ENCODE peak calls at places on chromosome 10, in nine cellular contexts. Q is CD8-positive, alpha-beta T cell; L is adrenal gland; R is GM23248; F is ovary; M is MM.1S; Z is uterus; P is lower lobe of right lung; A is right lobe of liver. H is an unnamed sample.
A peak's percentile ranks its signal among the peaks of the same experiment; 100 is the strongest.

GRCh38 chr10:132396495-132397035 is 435 bp upstream of the PWWP2B start:
- DNase-seq in M (peak; percentile 46), R (peak; percentile 80), L (peak; percentile 75), A (peak; percentile 72), F (peak; percentile 74), P (peak; percentile 86), Z (peak; percentile 56), Q (peak; percentile 70), H (peak; percentile 99)

GRCh38 chr10:110852255-110852896 is 19.4 kb upstream of the PDCD4 start:
- DNase-seq in P (no peak), Q (no peak), A (peak; percentile 75), F (no peak), M (peak; percentile 38), L (no peak), Z (peak; percentile 7), R (peak; percentile 34), H (no peak)

GRCh38 chr10:119447823-119448546 is 94.5 kb downstream of the RGS10 start:
- DNase-seq in A (peak; percentile 37), M (no peak), Q (no peak), P (peak; percentile 35), Z (no peak), F (no peak), R (no peak), L (no peak), H (peak; percentile 54)

GRCh38 chr10:5467634-5468255 is 31.6 kb downstream of the CALML5 start:
- DNase-seq in M (no peak), R (no peak), F (no peak), L (no peak), P (no peak), A (no peak), Z (no peak), Q (no peak), H (peak; percentile 58)

GRCh38 chr10:80708808-80709207 is 171.1 kb downstream of the SH2D4B start:
- DNase-seq in F (no peak), R (no peak), P (no peak), Z (no peak), A (no peak), L (no peak), Q (no peak), M (no peak), H (no peak)

GRCh38 chr10:101492205-101492604 is 95.9 kb downstream of the POLL start:
- DNase-seq in P (no peak), L (no peak), R (no peak), F (no peak), Z (no peak), M (no peak), A (no peak), Q (no peak), H (no peak)

GRCh38 chr10:132476146-132477065 is 61.2 kb upstream of the INPP5A start:
- DNase-seq in A (peak; percentile 39), L (no peak), Q (no peak), P (peak; percentile 19), R (no peak), M (no peak), Z (no peak), F (no peak), H (peak; percentile 62)

GRCh38 chr10:122056431-122057094 is 67.6 kb downstream of the TACC2 start:
- DNase-seq in A (no peak), L (no peak), R (peak; percentile 8), F (no peak), P (no peak), M (no peak), Z (no peak), Q (no peak), H (no peak)

GRCh38 chr10:51768886-51769285 is 69.5 kb upstream of the CSTF2T start:
- DNase-seq in R (no peak), A (no peak), L (no peak), M (no peak), Q (no peak), P (no peak), F (no peak), Z (no peak), H (no peak)

GRCh38 chr10:131183546-131184045 is 127.9 kb downstream of the TCERG1L start:
- DNase-seq in Q (no peak), F (no peak), Z (no peak), M (no peak), P (no peak), A (peak; percentile 18), L (peak; percentile 3), R (no peak), H (no peak)

GRCh38 chr10:80471009-80471408 is 16.9 kb downstream of the TSPAN14 start:
- DNase-seq in Z (no peak), R (no peak), A (no peak), P (no peak), F (no peak), M (no peak), L (no peak), Q (peak; percentile 37), H (no peak)

GRCh38 chr10:120794390-120794789 is 56.8 kb upstream of the WDR11 start:
- DNase-seq in L (no peak), F (no peak), R (no peak), A (no peak), Z (no peak), M (no peak), P (no peak), Q (no peak), H (no peak)

GRCh38 chr10:35546824-35547225 is 58.3 kb upstream of the GJD4 start:
- DNase-seq in F (no peak), A (no peak), Z (no peak), P (no peak), M (no peak), L (no peak), R (peak; percentile 85), Q (no peak), H (peak; percentile 87)

GRCh38 chr10:47379901-47380300 is 4.2 kb downstream of the ZNF488 start:
- DNase-seq in R (no peak), M (no peak), Z (no peak), Q (no peak), A (no peak), L (no peak), F (no peak), P (no peak), H (no peak)

DNA sequence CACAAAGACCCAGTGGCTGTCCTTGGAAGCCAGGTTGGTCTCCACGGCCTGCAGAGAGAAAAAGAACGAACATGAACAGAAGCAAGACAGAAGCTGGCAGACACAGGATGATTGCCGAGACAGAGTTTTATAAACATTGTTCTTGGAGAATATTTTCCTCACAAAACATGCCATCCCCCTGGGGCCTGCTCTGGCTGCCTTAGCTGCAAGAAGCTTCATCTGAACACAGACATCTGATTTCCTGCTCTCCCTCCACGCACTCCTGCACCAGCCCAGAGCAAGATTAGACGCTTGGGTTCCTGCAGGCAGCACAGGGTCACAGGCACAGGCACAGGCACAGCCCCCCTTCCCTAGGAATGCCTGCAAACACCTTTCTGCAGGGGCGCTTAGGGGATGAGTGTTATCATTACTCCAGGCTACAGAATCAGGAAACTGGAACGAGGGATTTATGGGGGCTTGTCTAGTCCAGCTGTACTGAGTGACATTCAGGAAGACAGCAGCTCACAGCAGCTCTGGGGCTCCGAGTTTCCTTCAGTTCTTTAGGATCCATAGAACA is 450.3 kb downstream of the GRID1 start:
- DNase-seq in R (no peak), P (no peak), F (no peak), M (no peak), A (no peak), L (no peak), Z (no peak), Q (no peak), H (no peak)
- H3K27ac ChIP-seq in R (no peak overlapping the region), P (no peak overlapping the region), F (no peak overlapping the region), M (no peak overlapping the region), A (no peak overlapping the region), L (no peak overlapping the region), Z (no peak overlapping the region), Q (no peak overlapping the region), H (no peak overlapping the region)

DNA sequence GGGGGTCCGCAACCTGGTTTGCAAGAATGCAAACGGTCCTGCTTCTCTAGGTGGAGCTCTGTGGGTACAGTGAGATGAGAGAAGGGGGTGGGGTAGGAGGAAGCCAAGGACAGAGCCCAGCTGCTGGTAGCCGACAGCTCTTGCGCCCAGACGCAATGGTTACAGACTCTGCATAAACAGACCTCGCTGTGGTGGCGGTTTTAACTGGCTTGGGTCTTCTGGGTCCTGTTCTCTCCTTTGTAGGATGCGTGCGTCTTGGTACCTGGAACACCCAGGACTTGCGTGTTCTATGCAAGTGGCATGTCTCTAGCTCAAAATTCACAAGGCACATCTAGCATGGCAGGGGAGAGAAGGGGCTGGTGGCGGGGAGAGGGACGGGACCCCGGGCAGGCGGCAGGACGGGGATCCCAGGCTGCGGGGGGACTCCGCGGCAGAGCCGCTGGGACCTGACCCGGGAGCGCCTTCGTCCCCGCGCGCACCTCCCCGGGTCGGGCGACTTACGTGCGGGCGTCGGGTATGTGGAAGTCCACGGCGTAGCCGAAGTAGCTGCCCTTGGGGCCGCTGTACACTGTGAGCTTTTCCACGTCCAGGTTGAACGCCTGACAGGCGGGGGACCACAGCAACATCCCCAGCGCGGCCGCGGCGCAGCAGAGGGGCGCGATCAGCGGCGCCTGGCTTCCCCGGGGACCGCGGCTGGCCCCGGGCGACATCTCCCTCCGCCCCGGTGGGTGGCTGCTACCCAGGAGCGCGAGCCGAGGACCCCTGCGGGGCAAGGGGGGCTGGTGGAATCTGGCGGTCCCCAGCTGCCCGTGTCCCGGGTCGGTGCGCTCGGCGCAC is 442 bp downstream of the ITGA8 start:
- DNase-seq in M (peak; percentile 84), P (no peak), Z (no peak), A (no peak), F (peak; percentile 31), R (peak; percentile 44), L (peak; percentile 16), Q (no peak), H (peak; percentile 74)
- H3K4me1 ChIP-seq in M (peaks cover 36% of the 10 kb centered on the region), P (no peaks in the 10 kb centered on the region), Z (no peaks in the 10 kb centered on the region), A (no peaks in the 10 kb centered on the region), F (peaks cover 6% of the 10 kb centered on the region), R (no peaks in the 10 kb centered on the region), L (no peaks in the 10 kb centered on the region), Q (no peaks in the 10 kb centered on the region), H (no peaks in the 10 kb centered on the region)

DNA sequence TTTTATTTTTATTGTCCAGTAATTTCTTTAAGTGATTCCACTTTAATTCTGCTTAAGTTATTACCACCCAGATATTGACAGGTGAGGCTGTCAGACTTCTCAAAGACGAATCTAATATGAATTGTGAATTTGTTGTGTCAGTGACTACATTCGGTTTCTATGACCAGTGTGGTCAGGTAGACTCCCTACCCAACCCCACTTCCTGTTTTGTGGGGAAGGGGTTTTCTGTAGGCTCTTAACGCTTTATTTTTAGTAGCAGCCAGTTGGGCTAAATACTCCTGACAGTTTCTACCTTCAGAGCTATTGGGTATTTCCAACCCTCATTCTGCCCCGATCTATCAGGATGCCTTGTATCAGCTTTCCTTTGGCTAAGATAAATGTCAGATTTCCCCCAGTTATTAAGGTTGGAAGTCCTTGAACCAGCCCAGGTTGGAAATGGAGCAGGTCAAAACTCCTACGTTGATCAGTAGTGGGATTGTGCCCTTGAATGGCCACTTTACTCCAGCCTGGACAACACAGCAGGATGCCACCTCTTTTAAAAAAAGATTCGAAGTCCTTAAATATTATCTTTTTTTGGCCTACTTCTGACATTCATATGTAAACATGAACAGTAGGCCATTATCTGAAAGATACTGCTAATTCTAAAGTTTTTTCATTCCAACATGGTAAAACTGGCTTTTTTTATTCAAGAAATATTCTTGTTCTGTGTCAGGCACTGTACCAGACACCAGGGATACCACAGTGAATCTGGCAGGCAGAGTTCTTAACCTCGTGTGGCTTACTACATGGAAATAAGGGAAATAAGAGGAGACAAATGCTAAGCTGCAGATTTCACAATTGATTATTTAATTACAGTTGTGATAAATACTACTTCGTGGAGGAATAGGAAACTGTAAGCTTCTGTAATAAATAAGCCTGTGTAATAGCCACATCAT is 133.3 kb upstream of the SAMD8 start:
- DNase-seq in Z (no peak), R (no peak), P (no peak), F (no peak), Q (peak; percentile 9), M (peak; percentile 93), L (no peak), A (no peak), H (no peak)
- H3K36me3 ChIP-seq in Z (no peaks in the 10 kb centered on the region), R (peaks cover 5% of the 10 kb centered on the region), P (peaks cover 48% of the 10 kb centered on the region), F (no peaks in the 10 kb centered on the region), Q (peaks cover 17% of the 10 kb centered on the region), M (peaks cover 6% of the 10 kb centered on the region), L (no peaks in the 10 kb centered on the region), A (no peaks in the 10 kb centered on the region), H (peaks cover 18% of the 10 kb centered on the region)

GRCh38 chr10:14648936-14649335 is 125.8 kb downstream of the FAM107B start:
- DNase-seq in F (no peak), M (no peak), R (no peak), L (no peak), A (no peak), Q (no peak), Z (no peak), P (no peak), H (no peak)
- H3K27ac ChIP-seq in F (no peak overlapping the region), M (peak overlapping the region; percentile 96), R (no peak overlapping the region), L (no peak overlapping the region), A (no peak overlapping the region), Q (peak overlapping the region; percentile 89), Z (peak overlapping the region; percentile 80), P (peak overlapping the region; percentile 70), H (peak overlapping the region; percentile 62)